ENCODE peak calls at places on chromosomes 6 and 20, in five cellular contexts. W is MM.1S; R is CD8-positive, alpha-beta memory T cell; L is AG04450; E is EL. H is an unnamed sample.

GRCh38 chr20:62745959-62746288 is 37.3 kb downstream of the NTSR1 start:
- DNase-seq in E (no peak), L (no peak), W (no peak), R (no peak), H (no peak)

GRCh38 chr20:41308290-41308691 is 9.2 kb downstream of the ZHX3 start:
- DNase-seq in L (peak; percentile 59), W (no peak), E (peak; percentile 63), R (no peak), H (peak; percentile 82)

GRCh38 chr6:163098827-163099469 is 315.6 kb upstream of the QKI start:
- DNase-seq in L (no peak), W (no peak), R (no peak), E (no peak), H (no peak)

GRCh38 chr20:51062065-51062464 is 39.2 kb upstream of the KCNG1 start:
- DNase-seq in R (no peak), W (no peak), L (no peak), E (no peak), H (no peak)

GRCh38 chr6:106609699-106610098 is 19.6 kb downstream of the RTN4IP1 start:
- DNase-seq in E (no peak), L (no peak), W (no peak), R (no peak), H (peak; percentile 26)

GRCh38 chr6:169288591-169288990 is 34.9 kb upstream of the THBS2 start:
- DNase-seq in W (no peak), R (no peak), E (peak; percentile 45), L (no peak), H (peak; percentile 49)

GRCh38 chr20:4961746-4962145 is 39.6 kb downstream of the SLC23A2 start:
- DNase-seq in E (peak; percentile 48), W (no peak), L (peak; percentile 70), R (peak; percentile 15), H (peak; percentile 19)

GRCh38 chr20:34524426-34524825 is 8.2 kb downstream of the DYNLRB1 start:
- DNase-seq in R (no peak), E (no peak), L (no peak), W (no peak), H (no peak)

GRCh38 chr6:133637436-133637835 is 251.5 kb upstream of the TCF21 start:
- DNase-seq in R (no peak), L (no peak), W (no peak), E (no peak), H (no peak)

GRCh38 chr20:15396900-15397299 is 1059.5 kb upstream of the FLRT3 start:
- DNase-seq in E (no peak), L (no peak), R (no peak), W (no peak), H (no peak)

GRCh38 chr6:33782561-33782960 is 6.4 kb downstream of the LEMD2 start:
- DNase-seq in L (no peak), E (peak; percentile 22), W (no peak), R (no peak), H (no peak)

GRCh38 chr20:47927944-47928343 is 142.7 kb upstream of the SULF2 start:
- DNase-seq in E (no peak), R (no peak), W (no peak), L (no peak), H (peak; percentile 91)

GRCh38 chr6:36154286-36154685 is 24.0 kb downstream of the MAPK13 start:
- DNase-seq in E (no peak), R (no peak), W (no peak), L (no peak), H (peak; percentile 59)

GRCh38 chr20:31945319-31945718 is 6.5 kb downstream of the PDRG1 start:
- DNase-seq in W (no peak), E (no peak), L (no peak), R (no peak), H (no peak)

GRCh38 chr6:69427882-69428281 is 368.9 kb downstream of the LMBRD1 start:
- DNase-seq in E (no peak), W (no peak), L (no peak), R (no peak), H (no peak)

GRCh38 chr6:151164383-151164782 is 75.4 kb upstream of the AKAP12 start:
- DNase-seq in W (no peak), L (no peak), R (no peak), E (no peak), H (no peak)

GRCh38 chr20:50330504-50331313 is 140.1 kb downstream of the CEBPB start:
- DNase-seq in E (no peak), L (no peak), R (no peak), W (no peak), H (peak; percentile 77)

GRCh38 chr6:157675859-157676640 is 147.0 kb upstream of the SNX9 start:
- DNase-seq in L (no peak), E (no peak), R (no peak), W (no peak), H (no peak)

GRCh38 chr6:90397047-90397446 is 100.4 kb upstream of the BACH2 start:
- DNase-seq in R (no peak), L (no peak), E (no peak), W (no peak), H (no peak)

GRCh38 chr20:32333988-32334885 is 23.9 kb upstream of the ASXL1 start:
- DNase-seq in R (no peak), L (no peak), W (no peak), E (no peak), H (no peak)

GRCh38 chr6:42556462-42556861 is 7.4 kb upstream of the UBR2 start:
- DNase-seq in W (no peak), E (no peak), R (no peak), L (no peak), H (no peak)

GRCh38 chr6:52538921-52539354 is 37.9 kb downstream of the TRAM2 start:
- DNase-seq in E (peak; percentile 96), W (no peak), R (no peak), L (no peak), H (no peak)

GRCh38 chr20:33275871-33276270 is 7.1 kb upstream of the BPIFB1 start:
- DNase-seq in W (no peak), L (no peak), E (no peak), R (no peak), H (no peak)

GRCh38 chr20:45087814-45088213 is 13.1 kb downstream of the KCNS1 start:
- DNase-seq in W (no peak), R (no peak), L (no peak), E (no peak), H (no peak)

GRCh38 chr20:24045621-24046020 is 57.0 kb upstream of the GGTLC1 start:
- DNase-seq in W (no peak), L (no peak), E (no peak), R (peak; percentile 17), H (no peak)

GRCh38 chr20:13028001-13028400 is 19.2 kb downstream of the SPTLC3 start:
- DNase-seq in L (no peak), W (no peak), E (no peak), R (no peak), H (peak; percentile 65)

GRCh38 chr20:62219101-62219991 is 732 bp downstream of the HRH3 start:
- DNase-seq in L (no peak), W (no peak), R (no peak), E (no peak), H (peak; percentile 19)

GRCh38 chr20:33165416-33166055 is 2.4 kb upstream of the BPIFA2 start:
- DNase-seq in L (no peak), R (no peak), E (no peak), W (no peak), H (no peak)

GRCh38 chr6:57316581-57317059 is 810 bp upstream of the PRIM2 start:
- DNase-seq in R (peak; percentile 82), W (peak; percentile 93), L (peak; percentile 85), E (peak; percentile 95), H (peak; percentile 87)